ENCODE peak calls at places on chromosomes 5 and 9, in eight cellular contexts. One of them, this sample, is unnamed.

GRCh38 chr5:76818844-76819831 is at the start of gene F2RL1:
- DNase-seq in PC-3: peak; percentile 93
- DNase-seq in uterus: no peak
- DNase-seq in breast epithelium: peak; percentile 69
- DNase-seq in Caco-2: peak; percentile 98
- DNase-seq in fibroblast of lung: peak; percentile 68
- DNase-seq in kidney: peak; percentile 94
- DNase-seq in GM06990: peak; percentile 15
- DNase-seq in this sample: peak; percentile 90

GRCh38 chr9:134226221-134226930 is 62.0 kb upstream of the RNU6ATAC start:
- DNase-seq in PC-3: no peak
- DNase-seq in uterus: peak; percentile 52
- DNase-seq in breast epithelium: no peak
- DNase-seq in Caco-2: no peak
- DNase-seq in fibroblast of lung: peak; percentile 76
- DNase-seq in kidney: peak; percentile 90
- DNase-seq in GM06990: no peak
- DNase-seq in this sample: no peak

GRCh38 chr9:105264380-105264779 is 19.9 kb downstream of the SLC44A1 start:
- DNase-seq in PC-3: peak; percentile 51
- DNase-seq in uterus: no peak
- DNase-seq in breast epithelium: no peak
- DNase-seq in Caco-2: no peak
- DNase-seq in fibroblast of lung: peak; percentile 33
- DNase-seq in kidney: no peak
- DNase-seq in GM06990: no peak
- DNase-seq in this sample: peak; percentile 83

GRCh38 chr9:120873512-120873911 is 3.5 kb downstream of the PHF19 start:
- DNase-seq in PC-3: peak; percentile 90
- DNase-seq in uterus: no peak
- DNase-seq in breast epithelium: no peak
- DNase-seq in Caco-2: peak; percentile 78
- DNase-seq in fibroblast of lung: no peak
- DNase-seq in kidney: peak; percentile 83
- DNase-seq in GM06990: no peak
- DNase-seq in this sample: peak; percentile 93

GRCh38 chr5:31364881-31365636 is 166.8 kb downstream of the DROSHA start:
- DNase-seq in PC-3: peak; percentile 9
- DNase-seq in uterus: no peak
- DNase-seq in breast epithelium: no peak
- DNase-seq in Caco-2: no peak
- DNase-seq in fibroblast of lung: peak; percentile 30
- DNase-seq in kidney: no peak
- DNase-seq in GM06990: no peak
- DNase-seq in this sample: peak; percentile 10

GRCh38 chr5:143759368-143760136 is 52.4 kb upstream of the HMHB1 start:
- DNase-seq in PC-3: no peak
- DNase-seq in uterus: no peak
- DNase-seq in breast epithelium: no peak
- DNase-seq in Caco-2: no peak
- DNase-seq in fibroblast of lung: no peak
- DNase-seq in kidney: no peak
- DNase-seq in GM06990: peak; percentile 17
- DNase-seq in this sample: no peak

GRCh38 chr5:143037071-143037470 is 266.9 kb downstream of the ARHGAP26 start:
- DNase-seq in PC-3: peak; percentile 19
- DNase-seq in uterus: no peak
- DNase-seq in breast epithelium: no peak
- DNase-seq in Caco-2: no peak
- DNase-seq in fibroblast of lung: no peak
- DNase-seq in kidney: no peak
- DNase-seq in GM06990: no peak
- DNase-seq in this sample: peak; percentile 79

GRCh38 chr9:8241201-8241600 is 441.6 kb upstream of the DMAC1 start:
- DNase-seq in PC-3: no peak
- DNase-seq in uterus: no peak
- DNase-seq in breast epithelium: no peak
- DNase-seq in Caco-2: no peak
- DNase-seq in fibroblast of lung: no peak
- DNase-seq in kidney: no peak
- DNase-seq in GM06990: no peak
- DNase-seq in this sample: no peak

GRCh38 chr5:13932561-13932960 is 11.9 kb downstream of the DNAH5 start:
- DNase-seq in PC-3: no peak
- DNase-seq in uterus: no peak
- DNase-seq in breast epithelium: no peak
- DNase-seq in Caco-2: no peak
- DNase-seq in fibroblast of lung: no peak
- DNase-seq in kidney: no peak
- DNase-seq in GM06990: no peak
- DNase-seq in this sample: peak; percentile 97

GRCh38 chr5:52328220-52328619 is 459.5 kb upstream of the ITGA1 start:
- DNase-seq in PC-3: no peak
- DNase-seq in uterus: no peak
- DNase-seq in breast epithelium: no peak
- DNase-seq in Caco-2: no peak
- DNase-seq in fibroblast of lung: no peak
- DNase-seq in kidney: no peak
- DNase-seq in GM06990: no peak
- DNase-seq in this sample: no peak

GRCh38 chr9:138048184-138048583 is 170.6 kb downstream of the CACNA1B start:
- DNase-seq in PC-3: no peak
- DNase-seq in uterus: no peak
- DNase-seq in breast epithelium: peak; percentile 14
- DNase-seq in Caco-2: no peak
- DNase-seq in fibroblast of lung: no peak
- DNase-seq in kidney: no peak
- DNase-seq in GM06990: no peak
- DNase-seq in this sample: no peak

GRCh38 chr5:17096975-17097695 is 120.3 kb upstream of the BASP1 start:
- DNase-seq in PC-3: no peak
- DNase-seq in uterus: no peak
- DNase-seq in breast epithelium: no peak
- DNase-seq in Caco-2: no peak
- DNase-seq in fibroblast of lung: no peak
- DNase-seq in kidney: no peak
- DNase-seq in GM06990: no peak
- DNase-seq in this sample: peak; percentile 70

GRCh38 chr9:134955156-134955555 is 37.4 kb upstream of the FCN1 start:
- DNase-seq in PC-3: no peak
- DNase-seq in uterus: no peak
- DNase-seq in breast epithelium: peak; percentile 24
- DNase-seq in Caco-2: no peak
- DNase-seq in fibroblast of lung: no peak
- DNase-seq in kidney: no peak
- DNase-seq in GM06990: no peak
- DNase-seq in this sample: no peak

GRCh38 chr9:89453452-89453851 is 44.5 kb downstream of the SEMA4D start:
- DNase-seq in PC-3: no peak
- DNase-seq in uterus: no peak
- DNase-seq in breast epithelium: no peak
- DNase-seq in Caco-2: no peak
- DNase-seq in fibroblast of lung: no peak
- DNase-seq in kidney: peak; percentile 49
- DNase-seq in GM06990: no peak
- DNase-seq in this sample: no peak

DNA sequence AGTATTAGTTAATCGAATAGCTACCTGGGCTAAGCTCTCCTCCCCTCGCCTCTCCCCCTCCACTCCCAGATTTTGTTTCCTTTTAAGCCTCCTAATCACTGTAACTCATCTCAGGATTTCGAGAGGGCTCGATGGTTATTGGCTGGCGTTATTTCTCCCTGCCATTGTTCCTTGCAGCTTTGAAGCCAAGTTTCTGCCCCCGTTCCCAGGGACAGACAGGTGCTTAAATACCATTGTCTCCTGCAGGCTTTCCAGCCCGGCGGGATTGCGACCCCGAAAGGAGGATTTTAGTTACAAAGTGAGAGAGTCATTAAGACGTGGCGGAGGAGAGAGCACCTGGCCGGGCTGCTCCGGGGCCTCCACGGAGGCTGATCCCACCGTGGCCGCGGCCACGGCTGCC is 46.2 kb downstream of the ASS1 start:
- DNase-seq in PC-3: no peak
- DNase-seq in uterus: no peak
- DNase-seq in breast epithelium: no peak
- DNase-seq in Caco-2: no peak
- DNase-seq in fibroblast of lung: no peak
- DNase-seq in kidney: no peak
- DNase-seq in GM06990: no peak
- DNase-seq in this sample: no peak
- H3K36me3 ChIP-seq in PC-3: no peaks in the 10 kb centered on the region
- H3K36me3 ChIP-seq in uterus: no peaks in the 10 kb centered on the region
- H3K36me3 ChIP-seq in breast epithelium: no peaks in the 10 kb centered on the region
- H3K36me3 ChIP-seq in Caco-2: no peaks in the 10 kb centered on the region
- H3K36me3 ChIP-seq in fibroblast of lung: no peaks in the 10 kb centered on the region
- H3K36me3 ChIP-seq in kidney: peaks cover 43% of the 10 kb centered on the region
- H3K36me3 ChIP-seq in GM06990: no peaks in the 10 kb centered on the region
- H3K36me3 ChIP-seq in this sample: peaks cover 10% of the 10 kb centered on the region

GRCh38 chr5:111401906-111402305 is 110.4 kb downstream of the STARD4 start:
- DNase-seq in PC-3: peak; percentile 23
- DNase-seq in uterus: no peak
- DNase-seq in breast epithelium: no peak
- DNase-seq in Caco-2: no peak
- DNase-seq in fibroblast of lung: no peak
- DNase-seq in kidney: no peak
- DNase-seq in GM06990: no peak
- DNase-seq in this sample: no peak
- TF ChIP-seq CTCF in PC-3: peak; percentile 47
- TF ChIP-seq CTCF in uterus: no peak
- TF ChIP-seq CTCF in breast epithelium: no peak
- TF ChIP-seq CTCF in Caco-2: peak; percentile 20
- TF ChIP-seq CTCF in fibroblast of lung: no peak
- TF ChIP-seq CTCF in kidney: no peak
- TF ChIP-seq CTCF in GM06990: no peak
- TF ChIP-seq CTCF in this sample: peak; percentile 20

GRCh38 chr9:33130501-33130900 is 36.6 kb downstream of the B4GALT1 start:
- DNase-seq in PC-3: peak; percentile 38
- DNase-seq in uterus: no peak
- DNase-seq in breast epithelium: no peak
- DNase-seq in Caco-2: no peak
- DNase-seq in fibroblast of lung: peak; percentile 62
- DNase-seq in kidney: no peak
- DNase-seq in GM06990: peak; percentile 42
- DNase-seq in this sample: peak; percentile 84

GRCh38 chr9:33133186-33133585 is 34.0 kb downstream of the B4GALT1 start:
- DNase-seq in PC-3: no peak
- DNase-seq in uterus: no peak
- DNase-seq in breast epithelium: no peak
- DNase-seq in Caco-2: no peak
- DNase-seq in fibroblast of lung: no peak
- DNase-seq in kidney: no peak
- DNase-seq in GM06990: no peak
- DNase-seq in this sample: no peak

GRCh38 chr9:33132249-33132772 is 34.8 kb downstream of the B4GALT1 start:
- DNase-seq in PC-3: peak; percentile 68
- DNase-seq in uterus: no peak
- DNase-seq in breast epithelium: no peak
- DNase-seq in Caco-2: no peak
- DNase-seq in fibroblast of lung: peak; percentile 87
- DNase-seq in kidney: no peak
- DNase-seq in GM06990: no peak
- DNase-seq in this sample: peak; percentile 92

GRCh38 chr9:33130961-33131360 is 36.2 kb downstream of the B4GALT1 start:
- DNase-seq in PC-3: no peak
- DNase-seq in uterus: no peak
- DNase-seq in breast epithelium: no peak
- DNase-seq in Caco-2: no peak
- DNase-seq in fibroblast of lung: no peak
- DNase-seq in kidney: no peak
- DNase-seq in GM06990: no peak
- DNase-seq in this sample: no peak

GRCh38 chr9:33131505-33132248 is 35.5 kb downstream of the B4GALT1 start:
- DNase-seq in PC-3: no peak
- DNase-seq in uterus: no peak
- DNase-seq in breast epithelium: no peak
- DNase-seq in Caco-2: peak; percentile 79
- DNase-seq in fibroblast of lung: no peak
- DNase-seq in kidney: no peak
- DNase-seq in GM06990: no peak
- DNase-seq in this sample: no peak
- H3K36me3 ChIP-seq in PC-3: peaks cover 13% of the 10 kb centered on the region
- H3K36me3 ChIP-seq in uterus: no peaks in the 10 kb centered on the region
- H3K36me3 ChIP-seq in breast epithelium: no peaks in the 10 kb centered on the region
- H3K36me3 ChIP-seq in Caco-2: peaks cover 4% of the 10 kb centered on the region
- H3K36me3 ChIP-seq in fibroblast of lung: peaks cover 5% of the 10 kb centered on the region
- H3K36me3 ChIP-seq in kidney: peaks cover 40% of the 10 kb centered on the region
- H3K36me3 ChIP-seq in GM06990: peaks cover 14% of the 10 kb centered on the region
- H3K36me3 ChIP-seq in this sample: peaks cover 48% of the 10 kb centered on the region

GRCh38 chr5:177382423-177383029 is 1.7 kb upstream of the SLC34A1 start:
- DNase-seq in PC-3: peak; percentile 33
- DNase-seq in uterus: no peak
- DNase-seq in breast epithelium: no peak
- DNase-seq in Caco-2: no peak
- DNase-seq in fibroblast of lung: peak; percentile 44
- DNase-seq in kidney: no peak
- DNase-seq in GM06990: no peak
- DNase-seq in this sample: peak; percentile 26
- TF ChIP-seq CTCF in PC-3: peak; percentile 43
- TF ChIP-seq CTCF in uterus: peak; percentile 8
- TF ChIP-seq CTCF in breast epithelium: no peak
- TF ChIP-seq CTCF in Caco-2: peak; percentile 36
- TF ChIP-seq CTCF in fibroblast of lung: peak; percentile 41
- TF ChIP-seq CTCF in kidney: peak; percentile 6
- TF ChIP-seq CTCF in GM06990: peak; percentile 34
- TF ChIP-seq CTCF in this sample: peak; percentile 60

DNA sequence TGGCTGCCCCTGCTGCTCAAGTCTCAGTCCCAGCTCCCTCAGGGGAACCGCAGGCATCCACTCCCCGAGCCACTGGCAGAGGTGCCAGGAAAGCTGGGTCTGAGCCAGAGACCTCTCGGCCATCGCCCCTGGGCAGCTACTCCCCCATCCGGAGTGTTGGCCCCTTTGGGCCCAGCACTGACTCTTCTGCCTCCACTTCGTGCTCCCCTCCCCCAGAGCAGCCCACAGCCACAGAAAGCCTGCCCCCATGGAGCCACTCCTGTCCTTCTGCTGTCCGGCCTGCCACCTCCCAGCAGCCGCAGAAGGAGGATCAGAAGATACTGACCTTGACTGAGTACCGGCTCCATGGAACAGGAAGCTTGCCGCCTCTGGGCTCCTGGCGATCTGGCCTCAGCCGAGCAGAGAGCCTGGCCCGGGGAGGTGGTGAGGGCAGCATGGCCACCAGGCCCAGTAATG is 49.8 kb upstream of the TESK1 start:
- DNase-seq in PC-3: no peak
- DNase-seq in uterus: no peak
- DNase-seq in breast epithelium: no peak
- DNase-seq in Caco-2: no peak
- DNase-seq in fibroblast of lung: no peak
- DNase-seq in kidney: peak; percentile 68
- DNase-seq in GM06990: no peak
- DNase-seq in this sample: no peak
- H3K36me3 ChIP-seq in PC-3: no peaks in the 10 kb centered on the region
- H3K36me3 ChIP-seq in uterus: no peaks in the 10 kb centered on the region
- H3K36me3 ChIP-seq in breast epithelium: no peaks in the 10 kb centered on the region
- H3K36me3 ChIP-seq in Caco-2: no peaks in the 10 kb centered on the region
- H3K36me3 ChIP-seq in fibroblast of lung: peaks cover 30% of the 10 kb centered on the region
- H3K36me3 ChIP-seq in kidney: peaks cover 34% of the 10 kb centered on the region
- H3K36me3 ChIP-seq in GM06990: no peaks in the 10 kb centered on the region
- H3K36me3 ChIP-seq in this sample: peaks cover 20% of the 10 kb centered on the region

GRCh38 chr9:35338086-35338485 is 151.8 kb upstream of the RUSC2 start:
- DNase-seq in PC-3: no peak
- DNase-seq in uterus: no peak
- DNase-seq in breast epithelium: no peak
- DNase-seq in Caco-2: no peak
- DNase-seq in fibroblast of lung: no peak
- DNase-seq in kidney: no peak
- DNase-seq in GM06990: no peak
- DNase-seq in this sample: no peak
- TF ChIP-seq CTCF in PC-3: no peak
- TF ChIP-seq CTCF in uterus: no peak
- TF ChIP-seq CTCF in breast epithelium: no peak
- TF ChIP-seq CTCF in Caco-2: no peak
- TF ChIP-seq CTCF in fibroblast of lung: no peak
- TF ChIP-seq CTCF in kidney: no peak
- TF ChIP-seq CTCF in GM06990: no peak
- TF ChIP-seq CTCF in this sample: no peak

This sample was measured in bronchial epithelial cell.